ENCODE peak calls at places on chromosomes 13 and 19, in seven cellular contexts. J, K, V, Q, L, A and G are unnamed samples.
A peak's percentile ranks its signal among the peaks of the same experiment; 100 is the strongest.

GRCh38 chr19:45130888-45131615 is 29.7 kb downstream of the NKPD1 start:
- DNase-seq in J (no peak), K (no peak), V (no peak), Q (no peak), L (no peak), A (no peak), G (no peak)

GRCh38 chr19:12884926-12885748 is 1.9 kb downstream of the KLF1 start:
- DNase-seq in J (peak; percentile 62), K (peak; percentile 75), V (peak; percentile 85), Q (peak; percentile 99), L (no peak), A (peak; percentile 41), G (peak; percentile 97)

GRCh38 chr19:27806471-27807070 is 1406.4 kb downstream of the UQCRFS1 start:
- DNase-seq in J (no peak), K (no peak), V (no peak), Q (no peak), L (no peak), A (no peak), G (no peak)

GRCh38 chr19:5141278-5141925 is 172.5 kb downstream of the KDM4B start:
- DNase-seq in J (no peak), K (no peak), V (no peak), Q (no peak), L (no peak), A (no peak), G (no peak)

GRCh38 chr19:8630796-8631424 is 477 bp downstream of the NFILZ start:
- DNase-seq in J (no peak), K (no peak), V (no peak), Q (no peak), L (no peak), A (no peak), G (no peak)

GRCh38 chr13:52706074-52706473 is 33.5 kb downstream of the CNMD start:
- DNase-seq in J (no peak), K (no peak), V (no peak), Q (no peak), L (no peak), A (no peak), G (no peak)

GRCh38 chr19:1967087-1967608 is 26.2 kb downstream of the CSNK1G2 start:
- DNase-seq in J (no peak), K (no peak), V (no peak), Q (no peak), L (no peak), A (no peak), G (no peak)

GRCh38 chr13:90070362-90070761 is 1277.1 kb upstream of the MIR17HG start:
- DNase-seq in J (peak; percentile 0), K (no peak), V (no peak), Q (no peak), L (no peak), A (no peak), G (no peak)

GRCh38 chr19:10243606-10244005 is 8.4 kb upstream of the MRPL4 start:
- DNase-seq in J (no peak), K (no peak), V (no peak), Q (no peak), L (no peak), A (no peak), G (no peak)

GRCh38 chr19:8512991-8513686 is 828 bp downstream of the ZNF414 start:
- DNase-seq in J (no peak), K (no peak), V (no peak), Q (peak; percentile 42), L (no peak), A (no peak), G (no peak)

GRCh38 chr13:50074843-50075242 is 59.6 kb downstream of the KCNRG start:
- DNase-seq in J (no peak), K (no peak), V (no peak), Q (no peak), L (no peak), A (no peak), G (no peak)

GRCh38 chr19:40804783-40805242 is 5.8 kb downstream of the EGLN2 start:
- DNase-seq in J (no peak), K (no peak), V (no peak), Q (no peak), L (no peak), A (no peak), G (peak; percentile 25)